ENCODE peak calls at places on chromosomes 3 and 15, in nine cellular contexts. One of them, this sample, is unnamed.
A peak's percentile ranks its signal among the peaks of the same experiment; 100 is the strongest.

GRCh38 chr15:40344631-40345120 is 3.9 kb upstream of the CCDC9B start:
- DNase-seq in tibial nerve: no peak
- DNase-seq in CD8-positive, alpha-beta T cell: peak; percentile 81
- DNase-seq in SJSA1: peak; percentile 69
- DNase-seq in osteoblast: peak; percentile 97
- DNase-seq in HCT116: no peak
- DNase-seq in K562: peak; percentile 81
- DNase-seq in aorta: peak; percentile 87
- DNase-seq in WERI-Rb-1: peak; percentile 72
- DNase-seq in this sample: peak; percentile 64

GRCh38 chr3:55272031-55272645 is 215.0 kb downstream of the WNT5A start:
- DNase-seq in K562: no peak
- DNase-seq in WERI-Rb-1: no peak
- DNase-seq in tibial nerve: no peak
- DNase-seq in SJSA1: no peak
- DNase-seq in HCT116: no peak
- DNase-seq in CD8-positive, alpha-beta T cell: no peak
- DNase-seq in osteoblast: peak; percentile 5
- DNase-seq in aorta: no peak
- DNase-seq in this sample: no peak

GRCh38 chr3:14258906-14259904 is 80.6 kb downstream of the LSM3 start:
- DNase-seq in CD8-positive, alpha-beta T cell: no peak
- DNase-seq in K562: no peak
- DNase-seq in aorta: peak; percentile 26
- DNase-seq in SJSA1: no peak
- DNase-seq in osteoblast: peak; percentile 79
- DNase-seq in tibial nerve: no peak
- DNase-seq in WERI-Rb-1: no peak
- DNase-seq in HCT116: no peak
- DNase-seq in this sample: no peak

GRCh38 chr3:161372321-161373260 is 1.3 kb upstream of the SPTSSB start:
- DNase-seq in osteoblast: peak; percentile 76
- DNase-seq in WERI-Rb-1: peak; percentile 17
- DNase-seq in tibial nerve: no peak
- DNase-seq in SJSA1: peak; percentile 17
- DNase-seq in K562: no peak
- DNase-seq in aorta: peak; percentile 75
- DNase-seq in HCT116: peak; percentile 18
- DNase-seq in CD8-positive, alpha-beta T cell: peak; percentile 63
- DNase-seq in this sample: no peak

GRCh38 chr3:118968111-118968510 is 66.5 kb downstream of the IGSF11 start:
- DNase-seq in CD8-positive, alpha-beta T cell: no peak
- DNase-seq in HCT116: no peak
- DNase-seq in tibial nerve: no peak
- DNase-seq in SJSA1: no peak
- DNase-seq in osteoblast: no peak
- DNase-seq in WERI-Rb-1: no peak
- DNase-seq in K562: no peak
- DNase-seq in aorta: no peak
- DNase-seq in this sample: no peak

GRCh38 chr15:58224068-58224467 is 85.9 kb downstream of the AQP9 start:
- DNase-seq in tibial nerve: no peak
- DNase-seq in SJSA1: no peak
- DNase-seq in WERI-Rb-1: no peak
- DNase-seq in K562: no peak
- DNase-seq in CD8-positive, alpha-beta T cell: no peak
- DNase-seq in osteoblast: no peak
- DNase-seq in HCT116: no peak
- DNase-seq in aorta: no peak
- DNase-seq in this sample: no peak

GRCh38 chr3:102060814-102061213 is 211.5 kb downstream of the NFKBIZ start:
- DNase-seq in K562: no peak
- DNase-seq in tibial nerve: no peak
- DNase-seq in osteoblast: no peak
- DNase-seq in SJSA1: no peak
- DNase-seq in CD8-positive, alpha-beta T cell: no peak
- DNase-seq in WERI-Rb-1: no peak
- DNase-seq in HCT116: no peak
- DNase-seq in aorta: no peak
- DNase-seq in this sample: no peak

GRCh38 chr3:122689587-122689986 is 8.9 kb downstream of the PARP14 start:
- DNase-seq in HCT116: no peak
- DNase-seq in tibial nerve: no peak
- DNase-seq in CD8-positive, alpha-beta T cell: no peak
- DNase-seq in SJSA1: no peak
- DNase-seq in WERI-Rb-1: no peak
- DNase-seq in K562: no peak
- DNase-seq in osteoblast: no peak
- DNase-seq in aorta: no peak
- DNase-seq in this sample: no peak

GRCh38 chr3:154050766-154051165 is 70.4 kb upstream of the ARHGEF26 start:
- DNase-seq in HCT116: no peak
- DNase-seq in tibial nerve: no peak
- DNase-seq in K562: no peak
- DNase-seq in WERI-Rb-1: no peak
- DNase-seq in CD8-positive, alpha-beta T cell: no peak
- DNase-seq in osteoblast: no peak
- DNase-seq in SJSA1: peak; percentile 70
- DNase-seq in aorta: no peak
- DNase-seq in this sample: no peak

GRCh38 chr15:36334059-36334458 is 245.4 kb upstream of the CDIN1 start:
- DNase-seq in WERI-Rb-1: no peak
- DNase-seq in aorta: no peak
- DNase-seq in osteoblast: peak; percentile 6
- DNase-seq in tibial nerve: no peak
- DNase-seq in HCT116: no peak
- DNase-seq in CD8-positive, alpha-beta T cell: no peak
- DNase-seq in K562: no peak
- DNase-seq in SJSA1: peak; percentile 44
- DNase-seq in this sample: no peak

GRCh38 chr3:7285502-7285901 is 424.6 kb downstream of the GRM7 start:
- DNase-seq in HCT116: peak; percentile 10
- DNase-seq in CD8-positive, alpha-beta T cell: no peak
- DNase-seq in aorta: no peak
- DNase-seq in SJSA1: no peak
- DNase-seq in WERI-Rb-1: peak; percentile 18
- DNase-seq in tibial nerve: no peak
- DNase-seq in K562: no peak
- DNase-seq in osteoblast: no peak
- DNase-seq in this sample: no peak

GRCh38 chr15:70025413-70026296 is 72.1 kb downstream of the TLE3 start:
- DNase-seq in HCT116: no peak
- DNase-seq in CD8-positive, alpha-beta T cell: no peak
- DNase-seq in osteoblast: peak; percentile 69
- DNase-seq in K562: no peak
- DNase-seq in aorta: no peak
- DNase-seq in WERI-Rb-1: peak; percentile 40
- DNase-seq in SJSA1: no peak
- DNase-seq in tibial nerve: no peak
- DNase-seq in this sample: no peak

DNA sequence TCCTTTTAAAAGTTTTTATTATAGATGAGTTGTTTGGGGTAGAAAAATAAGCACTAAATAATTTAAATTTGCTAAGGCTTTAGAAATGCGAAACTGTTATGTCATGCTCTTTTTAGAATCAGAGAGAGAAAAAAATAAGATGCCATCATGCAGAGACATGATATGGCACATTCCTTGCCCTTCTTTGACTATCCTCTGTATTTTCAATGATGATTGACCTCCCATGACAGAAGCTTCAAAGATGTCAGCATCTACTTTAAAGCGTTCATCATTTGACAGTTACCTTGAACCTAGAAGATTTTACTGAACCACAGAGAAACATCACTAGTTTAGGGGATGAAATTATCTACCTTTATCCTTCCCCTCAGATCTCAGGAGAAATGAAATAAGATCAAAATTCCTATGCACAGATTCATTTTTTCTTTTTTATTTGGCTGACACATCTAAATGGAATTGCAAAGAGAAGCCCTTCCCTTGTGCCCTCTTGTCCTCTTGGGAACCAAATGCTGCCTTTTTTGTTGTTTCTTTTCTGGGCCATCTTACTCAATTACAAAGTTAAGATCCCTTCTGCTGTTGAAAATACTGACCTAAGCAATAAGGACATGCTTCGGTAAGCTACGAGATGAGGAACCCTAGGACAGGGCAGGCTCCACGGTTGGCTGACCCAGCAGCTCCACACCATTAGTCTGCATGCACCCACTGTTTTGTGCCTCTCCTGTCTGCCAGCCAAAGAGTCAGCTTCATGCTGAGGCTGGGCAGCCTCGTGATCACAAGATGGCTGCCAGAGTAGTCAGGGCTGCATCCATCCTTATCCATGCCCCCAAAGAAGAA is 289.6 kb upstream of the TPM1 start:
- DNase-seq in SJSA1: no peak
- DNase-seq in osteoblast: no peak
- DNase-seq in K562: no peak
- DNase-seq in WERI-Rb-1: no peak
- DNase-seq in aorta: no peak
- DNase-seq in HCT116: no peak
- DNase-seq in CD8-positive, alpha-beta T cell: no peak
- DNase-seq in tibial nerve: no peak
- DNase-seq in this sample: no peak
- H3K36me3 ChIP-seq in SJSA1: no peaks in the 10 kb centered on the region
- H3K36me3 ChIP-seq in osteoblast: no peaks in the 10 kb centered on the region
- H3K36me3 ChIP-seq in K562: no peaks in the 10 kb centered on the region
- H3K36me3 ChIP-seq in WERI-Rb-1: no peaks in the 10 kb centered on the region
- H3K36me3 ChIP-seq in aorta: peaks cover 3% of the 10 kb centered on the region
- H3K36me3 ChIP-seq in HCT116: no peaks in the 10 kb centered on the region
- H3K36me3 ChIP-seq in CD8-positive, alpha-beta T cell: no peaks in the 10 kb centered on the region
- H3K36me3 ChIP-seq in tibial nerve: no peaks in the 10 kb centered on the region
- H3K36me3 ChIP-seq in this sample: no peaks in the 10 kb centered on the region

DNA sequence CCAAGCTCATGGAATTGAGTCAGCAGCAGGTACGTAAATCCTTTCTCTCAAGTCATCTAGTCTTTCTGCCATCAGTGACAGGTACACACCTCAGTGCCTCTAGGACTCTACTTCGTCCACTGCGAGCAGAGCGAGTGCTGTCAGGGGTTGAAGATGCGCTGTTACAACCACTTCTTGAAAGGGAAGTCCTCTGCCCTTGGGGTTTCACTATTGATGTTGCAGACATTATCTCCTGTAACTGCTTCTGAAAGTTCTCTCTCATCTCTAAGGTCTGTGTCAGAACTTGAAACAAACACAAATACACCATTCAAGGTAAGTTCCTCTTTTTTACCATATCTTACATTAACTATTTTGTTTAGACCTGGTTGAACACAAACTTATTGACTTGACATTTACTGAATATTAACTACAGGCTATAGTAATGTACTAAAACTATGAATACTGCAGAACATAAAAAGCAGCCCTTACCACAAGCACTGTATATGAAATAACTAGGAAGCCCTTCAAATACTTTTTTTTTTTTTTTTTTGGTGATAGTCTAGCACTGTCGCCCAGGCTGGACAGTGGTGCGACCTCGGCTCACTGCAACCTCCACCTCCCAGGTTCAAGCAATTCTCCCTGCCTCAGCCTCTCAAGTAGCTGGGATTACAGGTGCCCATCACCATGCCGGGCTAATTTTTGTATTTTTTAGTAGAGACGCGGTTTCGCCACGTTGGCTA is 41.5 kb downstream of the TOPBP1 start:
- DNase-seq in CD8-positive, alpha-beta T cell: no peak
- DNase-seq in WERI-Rb-1: no peak
- DNase-seq in osteoblast: no peak
- DNase-seq in aorta: no peak
- DNase-seq in tibial nerve: no peak
- DNase-seq in HCT116: no peak
- DNase-seq in K562: no peak
- DNase-seq in SJSA1: no peak
- DNase-seq in this sample: peak; percentile 5
- H3K36me3 ChIP-seq in CD8-positive, alpha-beta T cell: peaks cover 24% of the 10 kb centered on the region
- H3K36me3 ChIP-seq in WERI-Rb-1: peaks cover 73% of the 10 kb centered on the region
- H3K36me3 ChIP-seq in osteoblast: peaks cover 34% of the 10 kb centered on the region
- H3K36me3 ChIP-seq in aorta: no peaks in the 10 kb centered on the region
- H3K36me3 ChIP-seq in tibial nerve: peaks cover 4% of the 10 kb centered on the region
- H3K36me3 ChIP-seq in HCT116: peaks cover 38% of the 10 kb centered on the region
- H3K36me3 ChIP-seq in K562: peaks cover 83% of the 10 kb centered on the region
- H3K36me3 ChIP-seq in SJSA1: peaks cover 85% of the 10 kb centered on the region
- H3K36me3 ChIP-seq in this sample: peaks cover 57% of the 10 kb centered on the region

GRCh38 chr15:63587527-63587926 is 9.7 kb upstream of the FBXL22 start:
- DNase-seq in HCT116: no peak
- DNase-seq in WERI-Rb-1: no peak
- DNase-seq in osteoblast: no peak
- DNase-seq in K562: no peak
- DNase-seq in CD8-positive, alpha-beta T cell: no peak
- DNase-seq in tibial nerve: no peak
- DNase-seq in SJSA1: peak; percentile 34
- DNase-seq in aorta: no peak
- DNase-seq in this sample: no peak

GRCh38 chr15:63583027-63583426 is 14.2 kb upstream of the FBXL22 start:
- DNase-seq in HCT116: no peak
- DNase-seq in SJSA1: no peak
- DNase-seq in osteoblast: peak; percentile 89
- DNase-seq in K562: no peak
- DNase-seq in tibial nerve: no peak
- DNase-seq in WERI-Rb-1: no peak
- DNase-seq in aorta: no peak
- DNase-seq in CD8-positive, alpha-beta T cell: no peak
- DNase-seq in this sample: no peak

GRCh38 chr15:63593705-63594671 is 3.2 kb upstream of the FBXL22 start:
- DNase-seq in aorta: no peak
- DNase-seq in osteoblast: no peak
- DNase-seq in SJSA1: no peak
- DNase-seq in WERI-Rb-1: no peak
- DNase-seq in tibial nerve: no peak
- DNase-seq in CD8-positive, alpha-beta T cell: no peak
- DNase-seq in HCT116: no peak
- DNase-seq in K562: no peak
- DNase-seq in this sample: no peak

GRCh38 chr15:63586790-63587189 is 10.4 kb upstream of the FBXL22 start:
- DNase-seq in aorta: no peak
- DNase-seq in WERI-Rb-1: no peak
- DNase-seq in osteoblast: no peak
- DNase-seq in CD8-positive, alpha-beta T cell: no peak
- DNase-seq in SJSA1: no peak
- DNase-seq in tibial nerve: no peak
- DNase-seq in K562: no peak
- DNase-seq in HCT116: no peak
- DNase-seq in this sample: no peak

GRCh38 chr15:63588826-63589225 is 8.4 kb upstream of the FBXL22 start:
- DNase-seq in aorta: no peak
- DNase-seq in K562: no peak
- DNase-seq in CD8-positive, alpha-beta T cell: no peak
- DNase-seq in osteoblast: no peak
- DNase-seq in tibial nerve: no peak
- DNase-seq in WERI-Rb-1: no peak
- DNase-seq in HCT116: no peak
- DNase-seq in SJSA1: no peak
- DNase-seq in this sample: no peak
- H3K36me3 ChIP-seq in aorta: peaks cover 6% of the 10 kb centered on the region
- H3K36me3 ChIP-seq in K562: peaks cover 80% of the 10 kb centered on the region
- H3K36me3 ChIP-seq in CD8-positive, alpha-beta T cell: peaks cover 32% of the 10 kb centered on the region
- H3K36me3 ChIP-seq in osteoblast: peaks cover 65% of the 10 kb centered on the region
- H3K36me3 ChIP-seq in tibial nerve: no peaks in the 10 kb centered on the region
- H3K36me3 ChIP-seq in WERI-Rb-1: peaks cover 73% of the 10 kb centered on the region
- H3K36me3 ChIP-seq in HCT116: peaks cover 32% of the 10 kb centered on the region
- H3K36me3 ChIP-seq in SJSA1: peaks cover 70% of the 10 kb centered on the region
- H3K36me3 ChIP-seq in this sample: peaks cover 19% of the 10 kb centered on the region

DNA sequence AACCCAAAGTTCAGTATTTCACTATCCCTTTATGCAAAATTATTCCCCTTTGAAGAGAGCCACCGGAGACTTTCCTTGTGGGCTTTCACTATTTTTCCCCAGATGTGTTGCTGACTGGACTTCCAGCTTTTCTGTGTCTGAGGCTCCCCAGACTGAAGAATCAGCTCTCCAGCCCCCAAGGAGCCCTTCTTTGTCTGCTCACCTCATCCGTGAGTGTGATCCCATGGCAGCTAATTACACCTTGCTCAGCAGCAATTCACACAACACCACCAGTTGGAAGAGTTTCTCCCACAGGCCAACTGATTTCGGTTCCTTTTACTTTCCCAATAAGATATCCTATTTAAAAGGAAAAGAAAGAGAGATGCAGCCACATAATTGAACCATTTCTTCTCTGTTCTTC is 249.5 kb upstream of the TRIM42 start:
- DNase-seq in aorta: no peak
- DNase-seq in WERI-Rb-1: no peak
- DNase-seq in CD8-positive, alpha-beta T cell: no peak
- DNase-seq in SJSA1: no peak
- DNase-seq in K562: no peak
- DNase-seq in osteoblast: no peak
- DNase-seq in HCT116: no peak
- DNase-seq in tibial nerve: no peak
- DNase-seq in this sample: no peak
- H3K36me3 ChIP-seq in aorta: peaks cover 2% of the 10 kb centered on the region
- H3K36me3 ChIP-seq in WERI-Rb-1: no peaks in the 10 kb centered on the region
- H3K36me3 ChIP-seq in CD8-positive, alpha-beta T cell: no peaks in the 10 kb centered on the region
- H3K36me3 ChIP-seq in SJSA1: no peaks in the 10 kb centered on the region
- H3K36me3 ChIP-seq in K562: no peaks in the 10 kb centered on the region
- H3K36me3 ChIP-seq in osteoblast: no peaks in the 10 kb centered on the region
- H3K36me3 ChIP-seq in HCT116: no peaks in the 10 kb centered on the region
- H3K36me3 ChIP-seq in tibial nerve: no peaks in the 10 kb centered on the region
- H3K36me3 ChIP-seq in this sample: no peaks in the 10 kb centered on the region